ENCODE peak calls at places on chromosomes 5 and 9, in ten cellular contexts. E is CD8-positive, alpha-beta T cell; V is GM06990; L is adrenal gland; X is psoas muscle; B is IMR-90; S is ascending aorta; Z is dorsolateral prefrontal cortex; G is fibroblast of mammary gland; Q is left lung. C is an unnamed sample.

GRCh38 chr9:31140316-31140715 is 1244.1 kb upstream of the ACO1 start:
- DNase-seq in E (no peak), V (no peak), L (no peak), X (no peak), B (no peak), S (no peak), Z (no peak), G (peak; percentile 59), Q (no peak), C (no peak)

GRCh38 chr9:134028076-134028475 is 2.8 kb downstream of the BRD3OS start:
- DNase-seq in E (no peak), V (no peak), L (no peak), X (no peak), B (no peak), S (no peak), Z (no peak), G (no peak), Q (no peak), C (no peak)

GRCh38 chr9:105243015-105243686 is 1.3 kb upstream of the SLC44A1 start:
- DNase-seq in E (no peak), V (no peak), L (no peak), X (no peak), B (peak; percentile 49), S (no peak), Z (no peak), G (peak; percentile 42), Q (no peak), C (no peak)

GRCh38 chr5:14155730-14156129 is 12.6 kb downstream of the TRIO start:
- DNase-seq in E (no peak), V (no peak), L (no peak), X (no peak), B (no peak), S (no peak), Z (no peak), G (no peak), Q (no peak), C (no peak)

GRCh38 chr5:148996270-148996669 is 66.6 kb downstream of the SH3TC2 start:
- DNase-seq in E (no peak), V (no peak), L (no peak), X (no peak), B (peak; percentile 59), S (no peak), Z (no peak), G (no peak), Q (no peak), C (no peak)

GRCh38 chr5:104513194-104513602 is 950.6 kb upstream of the NUDT12 start:
- DNase-seq in E (no peak), V (no peak), L (no peak), X (no peak), B (peak; percentile 77), S (no peak), Z (no peak), G (peak; percentile 45), Q (no peak), C (no peak)

GRCh38 chr5:82165740-82166530 is 112.2 kb downstream of the RPS23 start:
- DNase-seq in E (peak; percentile 10), V (no peak), L (peak; percentile 90), X (peak; percentile 83), B (peak; percentile 95), S (no peak), Z (peak; percentile 70), G (peak; percentile 98), Q (peak; percentile 74), C (peak; percentile 29)

GRCh38 chr9:95023217-95024003 is 294.1 kb downstream of the FANCC start:
- DNase-seq in E (no peak), V (no peak), L (peak; percentile 71), X (peak; percentile 62), B (peak; percentile 90), S (no peak), Z (no peak), G (peak; percentile 93), Q (peak; percentile 57), C (no peak)

GRCh38 chr5:125274938-125275759 is 528.7 kb upstream of the ZNF608 start:
- DNase-seq in E (no peak), V (no peak), L (no peak), X (no peak), B (peak; percentile 24), S (no peak), Z (no peak), G (peak; percentile 33), Q (no peak), C (no peak)

GRCh38 chr9:123798203-123798602 is 131.7 kb downstream of the DENND1A start:
- DNase-seq in E (no peak), V (no peak), L (no peak), X (no peak), B (no peak), S (no peak), Z (no peak), G (no peak), Q (no peak), C (no peak)

GRCh38 chr9:7739595-7739994 is 60.0 kb downstream of the DMAC1 start:
- DNase-seq in E (no peak), V (no peak), L (no peak), X (no peak), B (no peak), S (no peak), Z (no peak), G (no peak), Q (no peak), C (no peak)

GRCh38 chr5:127213231-127213630 is 77.4 kb upstream of the MEGF10 start:
- DNase-seq in E (no peak), V (no peak), L (no peak), X (no peak), B (no peak), S (no peak), Z (no peak), G (no peak), Q (no peak), C (no peak)

GRCh38 chr5:127216143-127216542 is 74.5 kb upstream of the MEGF10 start:
- DNase-seq in E (no peak), V (no peak), L (no peak), X (no peak), B (no peak), S (no peak), Z (no peak), G (no peak), Q (no peak), C (no peak)

GRCh38 chr5:127216906-127217675 is 73.5 kb upstream of the MEGF10 start:
- DNase-seq in E (no peak), V (no peak), L (no peak), X (no peak), B (no peak), S (no peak), Z (no peak), G (no peak), Q (no peak), C (no peak)
- TF ChIP-seq CTCF in E (no peak), V (no peak), L (no peak), X (no peak), B (no peak), S (no peak), Z (no peak), G (no peak), Q (no peak), C (no peak)

DNA sequence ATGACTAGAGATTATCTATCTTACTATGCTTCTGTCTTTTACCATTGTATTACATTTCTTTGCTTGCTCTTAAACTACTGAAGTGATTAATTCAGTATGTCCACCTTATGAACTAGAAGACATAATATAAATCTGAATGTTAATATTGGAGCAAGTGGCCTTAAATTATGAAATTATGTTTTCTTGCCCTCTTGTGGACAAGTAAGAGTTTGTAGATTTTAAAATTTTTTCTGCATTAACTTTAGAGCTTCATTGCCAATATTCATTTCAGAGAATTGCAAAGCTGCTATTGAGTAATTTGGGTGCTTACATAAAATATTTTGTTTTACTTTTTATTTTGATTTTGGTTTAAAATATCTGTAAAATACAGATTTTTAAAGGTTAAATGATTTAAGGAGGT is 55.3 kb downstream of the RANBP17 start:
- DNase-seq in E (no peak), V (no peak), L (no peak), X (no peak), B (no peak), S (no peak), Z (no peak), G (peak; percentile 5), Q (no peak), C (no peak)
- TF ChIP-seq CTCF in E (no peak), V (no peak), L (peak; percentile 44), X (no peak), B (peak; percentile 42), S (no peak), Z (no peak), G (peak; percentile 19), Q (no peak), C (no peak)

GRCh38 chr5:180647941-180648500 is 1.4 kb downstream of the FLT4 start:
- DNase-seq in E (no peak), V (no peak), L (no peak), X (no peak), B (no peak), S (no peak), Z (peak; percentile 22), G (no peak), Q (no peak), C (no peak)

GRCh38 chr5:180649297-180650039 is at the start of gene FLT4:
- DNase-seq in E (no peak), V (no peak), L (no peak), X (no peak), B (no peak), S (no peak), Z (peak; percentile 29), G (no peak), Q (no peak), C (no peak)

GRCh38 chr5:180646963-180647305 is 2.5 kb downstream of the FLT4 start:
- DNase-seq in E (no peak), V (no peak), L (no peak), X (no peak), B (no peak), S (no peak), Z (no peak), G (no peak), Q (no peak), C (no peak)

GRCh38 chr5:180647465-180647864 is 1.9 kb downstream of the FLT4 start:
- DNase-seq in E (no peak), V (no peak), L (no peak), X (no peak), B (no peak), S (no peak), Z (peak; percentile 33), G (no peak), Q (no peak), C (no peak)

DNA sequence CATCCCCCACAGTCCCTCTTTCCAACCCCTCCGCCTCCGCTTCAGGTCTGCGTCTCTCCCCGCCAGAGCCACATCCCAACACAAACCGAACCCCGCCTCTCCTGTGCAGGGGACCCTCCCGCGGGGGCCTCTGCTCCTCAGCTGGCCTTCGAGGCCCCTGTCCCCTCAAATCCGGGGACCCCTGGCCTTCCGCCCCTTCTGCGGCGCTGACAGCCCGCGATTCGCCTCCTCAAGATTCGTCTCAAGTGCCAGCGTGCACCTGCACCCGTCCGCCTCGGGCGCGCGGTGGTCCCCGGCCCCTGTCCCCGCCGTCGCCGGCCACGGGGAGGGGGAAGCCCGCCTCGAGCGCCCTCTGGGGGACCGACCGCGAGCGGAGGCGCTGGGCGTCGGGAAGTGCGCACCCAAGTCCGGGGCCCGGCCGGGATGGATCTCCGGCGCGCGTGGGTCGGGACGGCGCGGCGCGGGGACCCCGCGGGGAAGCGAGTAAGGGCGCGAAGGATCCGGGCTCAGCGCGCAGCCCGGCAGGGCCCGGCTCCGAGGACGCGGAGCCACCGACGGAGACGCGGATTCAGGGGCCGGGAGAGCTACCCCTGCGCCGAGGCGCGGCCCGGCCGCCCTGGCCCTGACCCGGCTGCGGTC is 623 bp downstream of the FLT4 start:
- DNase-seq in E (no peak), V (no peak), L (no peak), X (no peak), B (no peak), S (no peak), Z (peak; percentile 39), G (no peak), Q (no peak), C (no peak)
- TF ChIP-seq CTCF in E (no peak), V (no peak), L (no peak), X (no peak), B (peak; percentile 7), S (no peak), Z (no peak), G (no peak), Q (peak; percentile 21), C (no peak)

GRCh38 chr5:5270958-5271605 is 131.0 kb downstream of the ADAMTS16 start:
- DNase-seq in E (no peak), V (no peak), L (peak; percentile 84), X (peak; percentile 58), B (peak; percentile 40), S (peak; percentile 8), Z (peak; percentile 74), G (peak; percentile 79), Q (peak; percentile 83), C (no peak)
- TF ChIP-seq CTCF in E (no peak), V (no peak), L (no peak), X (no peak), B (no peak), S (no peak), Z (no peak), G (peak; percentile 8), Q (no peak), C (no peak)